ENCODE peak calls at places on chromosome 5, in five cellular contexts. F is epithelial cell of esophagus, T is pancreas, B is WTC11, M is GM12864. U is an unnamed sample.

GRCh38 chr5:174386306-174386705 is 338.1 kb upstream of the MSX2 start:
- DNase-seq in T (no peak), M (no peak), B (no peak), F (no peak), U (no peak)

GRCh38 chr5:115656404-115656803 is 30.6 kb upstream of the TMED7 start:
- DNase-seq in M (no peak), B (no peak), T (no peak), F (no peak), U (no peak)

GRCh38 chr5:100904259-100904822 is 1.3 kb upstream of the ST8SIA4 start:
- DNase-seq in F (no peak), T (no peak), M (no peak), B (no peak), U (peak; percentile 60)

GRCh38 chr5:124264499-124264898 is 481.9 kb downstream of the ZNF608 start:
- DNase-seq in F (peak; percentile 65), T (no peak), M (no peak), B (no peak), U (no peak)

GRCh38 chr5:15702102-15702501 is 202.1 kb downstream of the FBXL7 start:
- DNase-seq in B (no peak), T (no peak), F (peak; percentile 53), M (no peak), U (peak; percentile 69)

GRCh38 chr5:119316116-119316515 is 39.7 kb upstream of the TNFAIP8 start:
- DNase-seq in T (no peak), F (no peak), B (no peak), M (no peak), U (peak; percentile 51)

GRCh38 chr5:72280655-72281069 is 39.4 kb downstream of the MRPS27 start:
- DNase-seq in M (no peak), F (peak; percentile 48), T (no peak), B (no peak), U (peak; percentile 60)

GRCh38 chr5:78004559-78004958 is 228.4 kb upstream of the TBCA start:
- DNase-seq in T (no peak), F (no peak), B (no peak), M (no peak), U (no peak)

GRCh38 chr5:103890313-103890712 is 327.7 kb upstream of the NUDT12 start:
- DNase-seq in M (no peak), B (no peak), F (no peak), T (no peak), U (no peak)

GRCh38 chr5:172412724-172413260 is 41.5 kb downstream of the SH3PXD2B start:
- DNase-seq in T (peak; percentile 43), M (no peak), B (no peak), F (peak; percentile 88), U (no peak)

GRCh38 chr5:179786861-179787260 is 6.9 kb upstream of the LTC4S start:
- DNase-seq in T (no peak), B (no peak), F (no peak), M (no peak), U (no peak)

GRCh38 chr5:125612356-125613149 is 810.7 kb upstream of the GRAMD2B start:
- DNase-seq in F (no peak), M (no peak), B (no peak), T (peak; percentile 75), U (no peak)

GRCh38 chr5:86971034-86971511 is 296.6 kb upstream of the RASA1 start:
- DNase-seq in B (no peak), T (no peak), M (no peak), F (peak; percentile 45), U (no peak)
- TF ChIP-seq CTCF in B (no peak), T (no peak), M (peak; percentile 43), F (peak; percentile 41), U (peak; percentile 19)

DNA sequence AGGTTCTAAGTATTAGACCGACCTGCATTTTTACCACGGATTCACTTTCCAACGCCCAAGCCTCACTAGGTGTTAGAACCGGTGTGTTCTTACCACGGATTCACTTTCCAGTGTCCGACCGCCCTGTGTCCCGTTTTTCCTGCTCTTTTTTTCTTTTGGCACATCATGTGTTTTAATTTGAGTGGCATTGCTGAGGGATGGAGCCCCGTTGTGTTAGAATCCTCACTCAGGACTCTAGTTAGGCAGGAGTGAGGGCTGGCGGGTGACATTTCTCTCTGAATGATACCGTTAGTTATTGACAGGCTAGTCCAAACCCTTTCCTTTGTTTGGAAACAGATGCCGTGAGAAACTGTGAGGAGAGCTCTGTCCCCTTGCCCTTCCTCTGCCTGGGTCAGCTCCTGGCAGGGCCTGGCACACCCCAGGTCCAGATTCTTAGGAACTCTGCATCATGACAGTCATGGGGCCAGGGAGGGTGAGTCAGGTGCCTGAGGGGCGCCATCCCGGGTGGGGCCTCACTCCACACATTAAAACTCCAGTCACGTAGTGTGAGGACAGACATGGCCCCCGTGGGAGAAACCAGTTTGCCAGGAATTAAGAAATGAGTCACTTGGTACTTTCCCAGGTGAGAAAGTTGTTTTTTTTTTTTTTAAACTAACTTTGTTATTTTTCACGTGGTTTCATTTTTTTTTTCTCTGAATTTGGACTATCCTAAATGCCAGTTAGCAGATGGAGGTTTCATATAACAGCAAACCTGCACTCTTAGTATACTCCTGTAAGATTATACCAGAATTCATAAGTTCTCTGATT is 15.8 kb downstream of the EXOC3 start:
- DNase-seq in M (no peak), F (peak; percentile 98), T (peak; percentile 41), B (no peak), U (peak; percentile 25)
- TF ChIP-seq CTCF in M (no peak), F (no peak), T (no peak), B (no peak), U (no peak)

GRCh38 chr5:133365326-133365725 is 247.0 kb downstream of the FSTL4 start:
- DNase-seq in B (peak; percentile 72), M (no peak), T (no peak), F (no peak), U (peak; percentile 72)
- TF ChIP-seq CTCF in B (peak; percentile 30), M (peak; percentile 43), T (no peak), F (peak; percentile 36), U (peak; percentile 81)

GRCh38 chr5:25028994-25029393 is 384.2 kb upstream of the CDH10 start:
- DNase-seq in T (peak; percentile 9), M (no peak), F (no peak), B (no peak), U (no peak)

DNA sequence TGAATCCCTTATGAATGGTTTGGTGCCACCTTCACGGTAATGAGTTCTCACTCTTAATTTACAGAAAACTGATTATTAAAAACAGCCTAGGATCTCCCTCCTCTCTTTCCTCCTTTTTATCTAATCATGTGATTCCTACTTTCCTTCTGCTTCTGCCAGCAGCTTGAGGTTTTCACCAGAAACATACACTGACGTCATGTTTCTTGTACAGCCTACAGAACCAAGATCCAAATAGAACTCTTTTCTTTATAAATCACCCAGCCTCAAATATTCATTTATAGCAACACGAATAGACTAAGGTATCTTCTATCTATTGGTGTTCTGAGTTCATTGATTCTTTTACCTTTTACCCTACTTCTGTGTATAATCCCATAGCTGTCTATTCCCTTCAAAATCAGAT is 388.9 kb upstream of the CDH10 start:
- DNase-seq in T (no peak), B (no peak), M (no peak), F (no peak), U (no peak)
- TF ChIP-seq CTCF in T (no peak), B (no peak), M (no peak), F (no peak), U (no peak)

GRCh38 chr5:50320131-50320749 is 120.8 kb downstream of the EMB start:
- DNase-seq in F (peak; percentile 35), M (no peak), T (no peak), B (no peak), U (no peak)
- TF ChIP-seq CTCF in F (peak; percentile 85), M (no peak), T (no peak), B (no peak), U (no peak)

U was measured in endodermal cell.